ENCODE peak calls at places on chromosomes 3 and 15, in ten cellular contexts. One of them, this sample, is unnamed.

GRCh38 chr3:152505926-152506325 is 237.2 kb downstream of the MBNL1 start:
- DNase-seq in uterus: no peak
- DNase-seq in IMR-90: no peak
- DNase-seq in A549: no peak
- DNase-seq in stomach: no peak
- DNase-seq in body of pancreas: no peak
- DNase-seq in upper lobe of left lung: no peak
- DNase-seq in esophagus squamous epithelium: no peak
- DNase-seq in transverse colon: no peak
- DNase-seq in ovary: no peak
- DNase-seq in this sample: no peak

GRCh38 chr3:178603735-178604134 is 67.5 kb downstream of the KCNMB2 start:
- DNase-seq in uterus: no peak
- DNase-seq in transverse colon: no peak
- DNase-seq in body of pancreas: no peak
- DNase-seq in A549: no peak
- DNase-seq in IMR-90: no peak
- DNase-seq in stomach: no peak
- DNase-seq in upper lobe of left lung: no peak
- DNase-seq in esophagus squamous epithelium: no peak
- DNase-seq in ovary: no peak
- DNase-seq in this sample: no peak

GRCh38 chr15:91488452-91488851 is 365.1 kb upstream of the SLCO3A1 start:
- DNase-seq in uterus: no peak
- DNase-seq in body of pancreas: no peak
- DNase-seq in stomach: no peak
- DNase-seq in IMR-90: peak
- DNase-seq in esophagus squamous epithelium: no peak
- DNase-seq in A549: no peak
- DNase-seq in upper lobe of left lung: no peak
- DNase-seq in transverse colon: no peak
- DNase-seq in ovary: no peak
- DNase-seq in this sample: no peak

GRCh38 chr3:98765721-98766120 is 2.6 kb downstream of the ST3GAL6 start:
- DNase-seq in body of pancreas: no peak
- DNase-seq in ovary: no peak
- DNase-seq in IMR-90: no peak
- DNase-seq in A549: no peak
- DNase-seq in upper lobe of left lung: no peak
- DNase-seq in uterus: no peak
- DNase-seq in transverse colon: no peak
- DNase-seq in esophagus squamous epithelium: no peak
- DNase-seq in stomach: no peak
- DNase-seq in this sample: peak

GRCh38 chr15:31069360-31070000 is 32.0 kb downstream of the TRPM1 start:
- DNase-seq in uterus: peak
- DNase-seq in A549: no peak
- DNase-seq in stomach: no peak
- DNase-seq in ovary: peak
- DNase-seq in IMR-90: peak
- DNase-seq in body of pancreas: no peak
- DNase-seq in esophagus squamous epithelium: no peak
- DNase-seq in transverse colon: no peak
- DNase-seq in upper lobe of left lung: no peak
- DNase-seq in this sample: no peak

GRCh38 chr3:67083277-67083676 is 85.2 kb downstream of the KBTBD8 start:
- DNase-seq in ovary: no peak
- DNase-seq in esophagus squamous epithelium: no peak
- DNase-seq in transverse colon: no peak
- DNase-seq in A549: no peak
- DNase-seq in stomach: no peak
- DNase-seq in uterus: no peak
- DNase-seq in body of pancreas: no peak
- DNase-seq in IMR-90: peak
- DNase-seq in upper lobe of left lung: no peak
- DNase-seq in this sample: no peak

GRCh38 chr3:94967196-94967595 is 904.3 kb downstream of the NSUN3 start:
- DNase-seq in upper lobe of left lung: no peak
- DNase-seq in uterus: no peak
- DNase-seq in transverse colon: no peak
- DNase-seq in IMR-90: no peak
- DNase-seq in ovary: no peak
- DNase-seq in body of pancreas: no peak
- DNase-seq in esophagus squamous epithelium: no peak
- DNase-seq in stomach: no peak
- DNase-seq in A549: no peak
- DNase-seq in this sample: no peak

GRCh38 chr15:42102646-42103235 is 8.4 kb upstream of the PLA2G4D start:
- DNase-seq in esophagus squamous epithelium: no peak
- DNase-seq in ovary: no peak
- DNase-seq in transverse colon: no peak
- DNase-seq in IMR-90: peak
- DNase-seq in body of pancreas: no peak
- DNase-seq in upper lobe of left lung: no peak
- DNase-seq in stomach: no peak
- DNase-seq in uterus: no peak
- DNase-seq in A549: no peak
- DNase-seq in this sample: no peak

DNA sequence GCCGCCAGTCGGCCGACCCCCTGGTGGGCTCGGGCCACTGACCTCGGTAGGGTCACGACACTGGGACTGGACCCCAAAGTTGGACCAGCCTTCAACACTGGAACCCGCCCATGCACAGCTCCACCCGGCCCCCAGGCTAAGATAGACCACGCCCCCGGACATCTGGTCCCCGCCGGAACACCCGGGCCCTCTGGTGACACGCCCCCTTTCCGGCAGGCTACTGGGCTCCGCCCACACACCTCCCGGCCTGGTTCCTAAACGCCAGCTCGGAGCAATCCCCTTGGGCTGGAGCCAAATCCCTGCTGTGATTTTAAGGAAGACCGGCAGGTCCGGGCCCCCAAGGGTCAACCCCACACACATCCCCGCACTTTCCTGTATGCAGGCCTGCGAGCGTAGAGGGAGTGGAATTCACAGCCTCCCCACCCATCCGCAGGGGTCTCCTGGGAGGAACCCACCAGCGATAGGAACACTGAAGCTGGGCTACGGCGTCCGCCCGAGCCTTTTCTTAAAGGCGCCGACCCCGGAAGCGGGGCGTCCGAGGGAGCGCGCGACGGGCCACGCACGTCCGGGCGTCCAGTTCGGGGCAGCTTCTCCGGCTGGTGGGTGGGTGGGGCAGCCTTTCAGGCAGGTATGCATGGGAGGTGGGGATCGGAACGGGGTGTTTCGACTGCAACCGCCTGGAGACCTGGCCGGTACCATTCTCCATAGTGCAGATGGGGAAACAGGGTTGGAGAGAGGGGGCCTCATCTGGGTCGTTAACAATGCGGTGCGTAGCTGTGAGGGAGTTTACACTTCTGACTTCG is at the start of gene HEMK1:
- DNase-seq in IMR-90: peak
- DNase-seq in upper lobe of left lung: peak
- DNase-seq in transverse colon: peak
- DNase-seq in body of pancreas: peak
- DNase-seq in esophagus squamous epithelium: peak
- DNase-seq in ovary: peak
- DNase-seq in uterus: peak
- DNase-seq in stomach: peak
- DNase-seq in A549: peak
- DNase-seq in this sample: peak
- TF ChIP-seq POLR2A in IMR-90: peak
- TF ChIP-seq POLR2A in upper lobe of left lung: peak
- TF ChIP-seq POLR2A in transverse colon: peak
- TF ChIP-seq POLR2A in body of pancreas: peak
- TF ChIP-seq POLR2A in esophagus squamous epithelium: no peak
- TF ChIP-seq POLR2A in ovary: peak
- TF ChIP-seq POLR2A in uterus: peak
- TF ChIP-seq POLR2A in stomach: no peak
- TF ChIP-seq POLR2A in A549: peak
- TF ChIP-seq POLR2A in this sample: peak

DNA sequence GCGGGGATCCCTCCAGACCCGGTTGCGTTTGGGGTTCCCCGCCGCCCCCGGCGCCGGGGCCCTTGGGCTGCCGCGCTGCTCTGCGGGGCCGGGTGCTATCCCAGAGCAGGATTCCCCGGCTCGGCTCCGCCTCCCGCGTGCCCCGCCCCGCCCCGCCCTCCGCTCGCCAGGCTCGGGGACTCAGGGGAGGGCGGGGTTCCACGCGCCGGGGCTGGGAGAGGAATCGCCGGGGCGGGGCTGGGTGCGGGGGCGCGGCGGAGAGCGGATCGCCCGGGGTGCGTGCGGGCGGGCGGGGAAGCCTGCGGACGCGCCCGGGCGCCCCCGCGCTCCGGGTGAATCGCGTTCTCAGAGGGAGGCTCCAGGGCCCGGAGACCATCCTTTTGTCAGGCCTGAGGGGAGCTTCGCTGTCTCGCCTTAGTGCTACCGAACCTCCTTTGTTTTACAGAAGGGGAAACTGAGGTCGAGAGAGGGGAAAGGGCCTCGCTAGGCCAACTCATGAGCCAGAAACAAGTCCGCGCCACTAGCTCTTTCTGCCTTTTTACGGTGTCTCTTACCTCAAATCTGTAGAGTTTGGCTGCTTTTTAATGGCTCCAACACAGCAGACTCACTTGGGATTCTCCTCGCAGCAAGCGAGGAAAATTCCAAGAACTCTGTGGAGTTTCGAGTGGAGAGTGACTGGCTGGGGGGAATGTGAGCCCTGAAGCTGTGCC is at the start of gene TMEM158:
- DNase-seq in body of pancreas: peak
- DNase-seq in upper lobe of left lung: peak
- DNase-seq in A549: peak
- DNase-seq in IMR-90: peak
- DNase-seq in stomach: peak
- DNase-seq in esophagus squamous epithelium: no peak
- DNase-seq in uterus: peak
- DNase-seq in transverse colon: peak
- DNase-seq in ovary: peak
- DNase-seq in this sample: peak
- TF ChIP-seq POLR2A in body of pancreas: no peak
- TF ChIP-seq POLR2A in upper lobe of left lung: no peak
- TF ChIP-seq POLR2A in A549: peak
- TF ChIP-seq POLR2A in IMR-90: peak
- TF ChIP-seq POLR2A in stomach: no peak
- TF ChIP-seq POLR2A in esophagus squamous epithelium: no peak
- TF ChIP-seq POLR2A in uterus: peak
- TF ChIP-seq POLR2A in transverse colon: no peak
- TF ChIP-seq POLR2A in ovary: no peak
- TF ChIP-seq POLR2A in this sample: no peak

GRCh38 chr15:64949383-64950141 is 37.9 kb downstream of the ANKDD1A start:
- DNase-seq in ovary: no peak
- DNase-seq in A549: no peak
- DNase-seq in IMR-90: no peak
- DNase-seq in stomach: no peak
- DNase-seq in transverse colon: no peak
- DNase-seq in body of pancreas: no peak
- DNase-seq in upper lobe of left lung: peak
- DNase-seq in uterus: no peak
- DNase-seq in esophagus squamous epithelium: no peak
- DNase-seq in this sample: no peak

GRCh38 chr15:64944961-64945360 is 33.3 kb downstream of the ANKDD1A start:
- DNase-seq in esophagus squamous epithelium: no peak
- DNase-seq in upper lobe of left lung: no peak
- DNase-seq in IMR-90: no peak
- DNase-seq in A549: no peak
- DNase-seq in uterus: no peak
- DNase-seq in body of pancreas: no peak
- DNase-seq in stomach: no peak
- DNase-seq in ovary: no peak
- DNase-seq in transverse colon: no peak
- DNase-seq in this sample: no peak

GRCh38 chr15:64948916-64949315 is 37.2 kb downstream of the ANKDD1A start:
- DNase-seq in IMR-90: no peak
- DNase-seq in esophagus squamous epithelium: no peak
- DNase-seq in upper lobe of left lung: no peak
- DNase-seq in transverse colon: no peak
- DNase-seq in A549: no peak
- DNase-seq in stomach: no peak
- DNase-seq in uterus: no peak
- DNase-seq in body of pancreas: no peak
- DNase-seq in ovary: no peak
- DNase-seq in this sample: no peak

GRCh38 chr15:64943512-64944225 is 32.0 kb downstream of the ANKDD1A start:
- DNase-seq in transverse colon: no peak
- DNase-seq in A549: no peak
- DNase-seq in uterus: no peak
- DNase-seq in upper lobe of left lung: no peak
- DNase-seq in ovary: no peak
- DNase-seq in stomach: no peak
- DNase-seq in IMR-90: no peak
- DNase-seq in esophagus squamous epithelium: no peak
- DNase-seq in body of pancreas: no peak
- DNase-seq in this sample: no peak

DNA sequence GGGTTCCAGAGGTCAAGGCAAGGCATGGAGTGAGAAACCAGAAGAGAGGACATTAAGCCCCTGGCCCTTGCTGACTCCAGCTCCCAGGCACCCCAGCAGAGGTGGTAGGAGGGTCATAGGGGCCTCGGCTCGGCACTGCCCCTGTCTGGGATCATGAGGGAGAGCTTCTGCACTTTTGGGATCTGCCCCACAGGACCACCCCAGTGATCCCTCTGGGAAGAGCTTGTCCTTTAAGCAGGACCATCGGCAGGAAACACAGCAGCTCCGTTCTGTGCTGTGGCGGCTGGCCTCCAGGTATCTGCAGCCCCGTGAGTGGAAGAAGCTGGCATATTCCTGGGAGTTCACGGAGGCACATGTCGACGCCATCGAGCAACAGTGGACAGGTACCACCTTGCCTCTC is 35.5 kb downstream of the ANKDD1A start:
- DNase-seq in esophagus squamous epithelium: no peak
- DNase-seq in ovary: no peak
- DNase-seq in body of pancreas: no peak
- DNase-seq in IMR-90: no peak
- DNase-seq in A549: no peak
- DNase-seq in upper lobe of left lung: no peak
- DNase-seq in uterus: no peak
- DNase-seq in transverse colon: no peak
- DNase-seq in stomach: no peak
- DNase-seq in this sample: no peak
- TF ChIP-seq POLR2A in esophagus squamous epithelium: no peak
- TF ChIP-seq POLR2A in ovary: no peak
- TF ChIP-seq POLR2A in body of pancreas: no peak
- TF ChIP-seq POLR2A in IMR-90: no peak
- TF ChIP-seq POLR2A in A549: no peak
- TF ChIP-seq POLR2A in upper lobe of left lung: no peak
- TF ChIP-seq POLR2A in uterus: no peak
- TF ChIP-seq POLR2A in transverse colon: no peak
- TF ChIP-seq POLR2A in stomach: no peak
- TF ChIP-seq POLR2A in this sample: no peak

DNA sequence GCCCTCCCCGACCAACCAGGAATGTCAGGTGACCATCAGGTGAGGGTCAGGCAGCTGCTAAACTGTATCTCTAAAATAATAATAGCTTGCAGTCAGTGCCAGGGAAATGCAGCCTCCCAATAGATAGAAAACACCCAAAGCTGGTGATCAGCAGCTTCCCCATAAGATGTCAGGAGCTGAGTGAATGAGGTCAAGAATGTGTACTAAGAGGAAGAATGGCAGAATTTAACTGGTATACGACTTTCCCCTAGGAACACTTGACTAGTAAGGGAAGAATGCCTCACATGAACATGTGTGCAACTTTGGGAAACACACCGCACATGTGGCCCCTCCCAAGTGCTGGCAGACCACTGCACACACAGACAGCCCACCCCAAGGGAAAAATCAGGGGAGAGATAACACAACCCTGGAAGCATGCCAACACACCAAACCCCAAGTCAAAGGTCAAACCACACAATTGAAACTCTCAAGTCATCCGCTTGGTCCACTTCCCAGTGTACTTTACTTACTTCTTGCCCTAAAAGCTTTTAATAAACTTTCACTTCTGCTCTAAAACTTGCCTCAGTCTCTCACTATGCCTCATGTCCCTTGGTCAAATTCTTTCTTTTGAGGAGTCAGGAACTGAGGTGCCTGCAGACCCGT is 806.5 kb downstream of the OTOL1 start:
- DNase-seq in ovary: no peak
- DNase-seq in esophagus squamous epithelium: no peak
- DNase-seq in A549: no peak
- DNase-seq in body of pancreas: no peak
- DNase-seq in stomach: no peak
- DNase-seq in IMR-90: peak
- DNase-seq in transverse colon: no peak
- DNase-seq in uterus: no peak
- DNase-seq in upper lobe of left lung: no peak
- DNase-seq in this sample: no peak
- TF ChIP-seq POLR2A in ovary: no peak
- TF ChIP-seq POLR2A in esophagus squamous epithelium: no peak
- TF ChIP-seq POLR2A in A549: no peak
- TF ChIP-seq POLR2A in body of pancreas: no peak
- TF ChIP-seq POLR2A in stomach: no peak
- TF ChIP-seq POLR2A in IMR-90: no peak
- TF ChIP-seq POLR2A in transverse colon: no peak
- TF ChIP-seq POLR2A in uterus: no peak
- TF ChIP-seq POLR2A in upper lobe of left lung: no peak
- TF ChIP-seq POLR2A in this sample: no peak

This sample was measured in heart left ventricle.